ENCODE peak calls at places on chromosome 21, in ten cellular contexts. T is T follicular helper cell; E is pons; R is cerebellum; Q is Daoy; O is HTR-8/SVneo; L is AG10803; P is CD4-positive, alpha-beta memory T cell; U is activated naive CD4-positive, alpha-beta T cell; D is kidney glomerular epithelial cell. M is an unnamed sample.
A peak's percentile ranks its signal among the peaks of the same experiment; 100 is the strongest.

GRCh38 chr21:43571976-43572375 is 87.3 kb downstream of the HSF2BP start:
- DNase-seq in P (no peak), R (no peak), Q (no peak), O (no peak), E (no peak), T (no peak), L (no peak), D (no peak), U (no peak), M (no peak)

GRCh38 chr21:40383951-40384350 is 463.0 kb downstream of the DSCAM start:
- DNase-seq in R (no peak), P (no peak), D (no peak), T (no peak), U (no peak), E (no peak), O (no peak), L (no peak), Q (no peak), M (no peak)

GRCh38 chr21:42389449-42389835 is 6.4 kb downstream of the TMPRSS3 start:
- DNase-seq in U (no peak), O (no peak), Q (no peak), R (no peak), P (no peak), E (no peak), T (no peak), D (no peak), L (no peak), M (no peak)

GRCh38 chr21:33299181-33299752 is 25.5 kb upstream of the IFNAR1 start:
- DNase-seq in Q (no peak), P (peak; percentile 39), U (no peak), D (no peak), O (no peak), T (peak; percentile 19), E (no peak), R (no peak), L (no peak), M (no peak)

GRCh38 chr21:29299906-29300546 is 1.3 kb downstream of the BACH1 start:
- DNase-seq in U (no peak), Q (peak; percentile 93), P (peak; percentile 42), T (peak; percentile 16), E (peak; percentile 74), O (peak; percentile 48), L (peak; percentile 97), R (no peak), D (peak; percentile 38), M (no peak)

GRCh38 chr21:44986471-44987291 is 46.9 kb downstream of the SLX9 start:
- DNase-seq in L (no peak), O (no peak), P (no peak), D (no peak), U (no peak), T (no peak), E (no peak), Q (no peak), R (no peak), M (no peak)

GRCh38 chr21:39673736-39674135 is 61.0 kb downstream of the B3GALT5 start:
- DNase-seq in E (no peak), T (no peak), U (no peak), L (no peak), O (no peak), Q (no peak), R (no peak), P (no peak), D (no peak), M (no peak)

GRCh38 chr21:42463861-42464515 is 32.0 kb downstream of the RSPH1 start:
- DNase-seq in D (no peak), L (peak; percentile 60), U (no peak), R (no peak), T (peak; percentile 53), E (peak; percentile 46), P (peak; percentile 76), Q (peak; percentile 70), O (no peak), M (peak; percentile 55)

GRCh38 chr21:42536601-42537000 is 22.9 kb downstream of the SLC37A1 start:
- DNase-seq in U (no peak), E (no peak), O (no peak), T (no peak), P (no peak), Q (no peak), R (no peak), L (no peak), D (no peak), M (no peak)

GRCh38 chr21:44643911-44644310 is 2.3 kb upstream of the KRTAP10-11 start:
- DNase-seq in T (no peak), R (no peak), D (no peak), P (no peak), E (no peak), U (no peak), Q (no peak), L (no peak), O (no peak), M (no peak)

GRCh38 chr21:35198004-35198403 is 148.9 kb upstream of the RUNX1 start:
- DNase-seq in U (no peak), D (peak; percentile 80), P (no peak), E (no peak), Q (peak; percentile 89), O (peak; percentile 50), T (no peak), R (no peak), L (peak; percentile 95), M (no peak)

GRCh38 chr21:15422761-15423160 is 307.0 kb upstream of the USP25 start:
- DNase-seq in T (no peak), D (peak; percentile 63), O (no peak), R (no peak), L (peak; percentile 21), U (no peak), P (no peak), Q (peak; percentile 56), E (no peak), M (no peak)

GRCh38 chr21:32772281-32773047 is 909 bp upstream of the PAXBP1 start:
- DNase-seq in E (peak; percentile 57), T (peak; percentile 23), U (no peak), D (no peak), R (peak; percentile 21), L (peak; percentile 47), P (peak; percentile 35), O (no peak), Q (peak; percentile 23), M (no peak)